ENCODE peak calls at places on chromosomes 16 and 17, in six cellular contexts. V is left colon, W is AG10803, N is Kasumi-1, E is heart left ventricle, R is ovary. G is an unnamed sample.
A peak's percentile ranks its signal among the peaks of the same experiment; 100 is the strongest.

GRCh38 chr16:81904320-81904719 is 107.0 kb downstream of the SDR42E1 start:
- DNase-seq in V (no peak), W (no peak), N (no peak), E (no peak), R (no peak), G (no peak)

GRCh38 chr17:58621174-58621573 is 70.7 kb downstream of the TEX14 start:
- DNase-seq in V (no peak), W (no peak), N (no peak), E (no peak), R (no peak), G (no peak)

GRCh38 chr17:78736526-78737079 is 45.5 kb downstream of the CYTH1 start:
- DNase-seq in V (peak; percentile 96), W (no peak), N (peak; percentile 96), E (peak; percentile 84), R (no peak), G (peak; percentile 74)

GRCh38 chr17:8465381-8466158 is 29.9 kb downstream of the NDEL1 start:
- DNase-seq in V (no peak), W (peak; percentile 51), N (no peak), E (no peak), R (no peak), G (no peak)

GRCh38 chr17:7113273-7114071 is 1.1 kb downstream of the ASGR2 start:
- DNase-seq in V (no peak), W (no peak), N (no peak), E (no peak), R (no peak), G (no peak)

GRCh38 chr17:41382396-41382795 is 290 bp upstream of the KRT34 start:
- DNase-seq in V (no peak), W (peak; percentile 84), N (no peak), E (no peak), R (no peak), G (no peak)

GRCh38 chr16:12336158-12336557 is 359.6 kb downstream of the SNX29 start:
- DNase-seq in V (no peak), W (no peak), N (no peak), E (peak; percentile 75), R (no peak), G (no peak)

GRCh38 chr17:62098623-62099231 is 33.6 kb upstream of the MED13 start:
- DNase-seq in V (no peak), W (no peak), N (no peak), E (no peak), R (no peak), G (no peak)

GRCh38 chr17:42107597-42108576 is 4.6 kb downstream of the DHX58 start:
- DNase-seq in V (peak; percentile 87), W (no peak), N (no peak), E (peak; percentile 80), R (no peak), G (peak; percentile 88)

GRCh38 chr17:42517516-42517915 is 18.5 kb upstream of the NAGLU start:
- DNase-seq in V (peak; percentile 88), W (peak; percentile 97), N (peak; percentile 81), E (peak; percentile 89), R (peak; percentile 94), G (peak; percentile 95)

GRCh38 chr17:33302394-33302793 is 9.3 kb upstream of the ASIC2 start:
- DNase-seq in V (no peak), W (no peak), N (no peak), E (no peak), R (no peak), G (no peak)

GRCh38 chr17:44557653-44558285 is 485 bp downstream of the FZD2 start:
- DNase-seq in V (peak; percentile 27), W (peak; percentile 66), N (no peak), E (peak; percentile 63), R (peak; percentile 64), G (peak; percentile 67)

GRCh38 chr17:1029196-1029911 is 32.4 kb downstream of the TIMM22 start:
- DNase-seq in V (no peak), W (peak; percentile 62), N (no peak), E (no peak), R (peak; percentile 65), G (no peak)

GRCh38 chr17:60989846-60990245 is 312.2 kb downstream of the BCAS3 start:
- DNase-seq in V (no peak), W (no peak), N (no peak), E (no peak), R (no peak), G (no peak)

GRCh38 chr17:42224651-42225050 is 30.4 kb upstream of the GHDC start:
- DNase-seq in V (no peak), W (no peak), N (no peak), E (no peak), R (no peak), G (no peak)

GRCh38 chr17:58398574-58399266 is 18.6 kb downstream of the RNF43 start:
- DNase-seq in V (no peak), W (no peak), N (no peak), E (no peak), R (no peak), G (no peak)

GRCh38 chr17:61504697-61505096 is 52.5 kb downstream of the TBX4 start:
- DNase-seq in V (no peak), W (peak; percentile 90), N (no peak), E (no peak), R (no peak), G (no peak)

GRCh38 chr17:67751101-67752074 is 33.7 kb downstream of the NOL11 start:
- DNase-seq in V (no peak), W (no peak), N (no peak), E (no peak), R (no peak), G (no peak)

GRCh38 chr16:86096850-86097249 is 197.9 kb downstream of the IRF8 start:
- DNase-seq in V (no peak), W (no peak), N (no peak), E (no peak), R (no peak), G (no peak)

GRCh38 chr17:57971572-57971971 is 16.4 kb upstream of the CUEDC1 start:
- DNase-seq in V (no peak), W (no peak), N (no peak), E (no peak), R (no peak), G (no peak)

GRCh38 chr17:55334285-55334684 is 69.5 kb downstream of the HLF start:
- DNase-seq in V (no peak), W (peak; percentile 63), N (no peak), E (no peak), R (no peak), G (no peak)

GRCh38 chr16:8958344-8958808 is 5.3 kb downstream of the USP7 start:
- DNase-seq in V (no peak), W (peak; percentile 76), N (peak; percentile 17), E (peak; percentile 39), R (no peak), G (no peak)

GRCh38 chr16:80084614-80085013 is 456.2 kb upstream of the DYNLRB2 start:
- DNase-seq in V (peak; percentile 26), W (peak; percentile 55), N (no peak), E (peak; percentile 43), R (peak; percentile 61), G (peak; percentile 66)

GRCh38 chr16:66370786-66371684 is 4.5 kb downstream of the CDH5 start:
- DNase-seq in V (no peak), W (no peak), N (no peak), E (no peak), R (peak; percentile 80), G (peak; percentile 72)

GRCh38 chr17:16282522-16282921 is 65.5 kb downstream of the PIGL start:
- DNase-seq in V (no peak), W (peak; percentile 89), N (no peak), E (no peak), R (no peak), G (no peak)

GRCh38 chr17:39151680-39152058 is 232 bp upstream of the PLXDC1 start:
- DNase-seq in V (no peak), W (no peak), N (no peak), E (no peak), R (peak; percentile 58), G (no peak)

GRCh38 chr16:85512716-85513115 is 100.4 kb upstream of the GSE1 start:
- DNase-seq in V (no peak), W (no peak), N (no peak), E (no peak), R (no peak), G (no peak)

GRCh38 chr17:57295526-57296023 is 39.3 kb downstream of the MSI2 start:
- DNase-seq in V (no peak), W (no peak), N (no peak), E (no peak), R (no peak), G (no peak)

G was measured in sciatic nerve.